ENCODE peak calls at places on chromosomes 4 and X, in four cellular contexts. W is suprapubic skin, D is SK-N-SH, U is brain microvascular endothelial cell. R is an unnamed sample.

GRCh38 chrX:104789784-104790183 is 223.8 kb downstream of the IL1RAPL2 start:
- DNase-seq in W (no peak), D (no peak), U (no peak), R (no peak)

GRCh38 chr4:178970433-178971140 is 1528.3 kb upstream of the AGA start:
- DNase-seq in W (no peak), D (no peak), U (no peak), R (no peak)

GRCh38 chr4:40564815-40565505 is 64.7 kb downstream of the RBM47 start:
- DNase-seq in W (no peak), D (no peak), U (no peak), R (no peak)

GRCh38 chr4:108209489-108209888 is 40.8 kb upstream of the LEF1 start:
- DNase-seq in W (no peak), D (no peak), U (no peak), R (no peak)

GRCh38 chr4:29708473-29708872 is 1011.7 kb upstream of the PCDH7 start:
- DNase-seq in W (no peak), D (no peak), U (no peak), R (no peak)

GRCh38 chrX:108426262-108426661 is 12.0 kb downstream of the COL4A6 start:
- DNase-seq in W (no peak), D (no peak), U (no peak), R (no peak)

GRCh38 chrX:67961516-67961915 is 417.7 kb downstream of the AR start:
- DNase-seq in W (no peak), D (no peak), U (no peak), R (no peak)

GRCh38 chrX:108177321-108177990 is 85.9 kb downstream of the ATG4A start:
- DNase-seq in W (no peak), D (no peak), U (peak), R (no peak)

GRCh38 chr4:177302371-177303100 is 7.1 kb upstream of the NEIL3 start:
- DNase-seq in W (no peak), D (no peak), U (no peak), R (no peak)

GRCh38 chr4:15744016-15744415 is 34.1 kb upstream of the CD38 start:
- DNase-seq in W (no peak), D (no peak), U (no peak), R (no peak)

GRCh38 chrX:42714981-42715688 is 62.8 kb downstream of the PPP1R2C start:
- DNase-seq in W (no peak), D (peak), U (no peak), R (peak)

GRCh38 chrX:57918750-57919436 is 8.6 kb upstream of the ZXDA start:
- DNase-seq in W (no peak), D (peak), U (no peak), R (no peak)

GRCh38 chrX:17075004-17075403 is 128.5 kb downstream of the REPS2 start:
- DNase-seq in W (no peak), D (no peak), U (no peak), R (no peak)

GRCh38 chr4:20253272-20253798 is 1.6 kb downstream of the SLIT2 start:
- DNase-seq in W (no peak), D (no peak), U (no peak), R (peak)

GRCh38 chrX:140034916-140035315 is 69.6 kb upstream of the CXorf66 start:
- DNase-seq in W (no peak), D (peak), U (no peak), R (no peak)

GRCh38 chrX:54358424-54359211 is 772 bp upstream of the WNK3 start:
- DNase-seq in W (peak), D (peak), U (peak), R (peak)

GRCh38 chr4:3223986-3224748 is 24.8 kb upstream of the MSANTD1 start:
- DNase-seq in W (peak), D (no peak), U (no peak), R (no peak)

GRCh38 chr4:34932591-34932990 is 1311.7 kb downstream of the ARAP2 start:
- DNase-seq in W (no peak), D (no peak), U (no peak), R (no peak)

GRCh38 chr4:127212701-127213100 is 420.1 kb upstream of the INTU start:
- DNase-seq in W (no peak), D (no peak), U (no peak), R (no peak)

GRCh38 chr4:127211377-127212268 is 421.1 kb upstream of the INTU start:
- DNase-seq in W (no peak), D (no peak), U (no peak), R (no peak)

GRCh38 chr4:127210877-127211276 is 421.9 kb upstream of the INTU start:
- DNase-seq in W (no peak), D (no peak), U (no peak), R (no peak)

GRCh38 chr4:127214001-127214400 is 418.8 kb upstream of the INTU start:
- DNase-seq in W (no peak), D (no peak), U (no peak), R (no peak)

GRCh38 chr4:127212269-127212580 is 420.5 kb upstream of the INTU start:
- DNase-seq in W (no peak), D (no peak), U (no peak), R (no peak)
- H3K27ac ChIP-seq in W (peak), D (peak), U (no peak), R (no peak)

GRCh38 chr4:121155893-121156292 is 8.2 kb downstream of the TNIP3 start:
- DNase-seq in W (no peak), D (peak), U (peak), R (no peak)

GRCh38 chr4:121154103-121154515 is 10.0 kb downstream of the TNIP3 start:
- DNase-seq in W (no peak), D (no peak), U (no peak), R (no peak)

GRCh38 chr4:121156822-121157769 is 7.0 kb downstream of the TNIP3 start:
- DNase-seq in W (no peak), D (peak), U (no peak), R (peak)
- H3K4me3 ChIP-seq in W (peak), D (peak), U (peak), R (peak)

GRCh38 chrX:125090046-125090445 is 229.6 kb upstream of the TEX13C start:
- DNase-seq in W (no peak), D (no peak), U (no peak), R (no peak)
- H3K27ac ChIP-seq in W (no peak), D (no peak), U (no peak), R (no peak)

GRCh38 chr4:48271626-48272025 is 2.0 kb upstream of the TEC start:
- DNase-seq in W (no peak), D (no peak), U (no peak), R (no peak)

GRCh38 chr4:48269861-48270515 is 350 bp upstream of the TEC start:
- DNase-seq in W (peak), D (peak), U (peak), R (peak)

GRCh38 chr4:48270516-48270897 is 869 bp upstream of the TEC start:
- DNase-seq in W (no peak), D (no peak), U (no peak), R (no peak)

GRCh38 chr4:48268956-48269860 is at the start of gene TEC:
- DNase-seq in W (peak), D (peak), U (no peak), R (peak)

DNA sequence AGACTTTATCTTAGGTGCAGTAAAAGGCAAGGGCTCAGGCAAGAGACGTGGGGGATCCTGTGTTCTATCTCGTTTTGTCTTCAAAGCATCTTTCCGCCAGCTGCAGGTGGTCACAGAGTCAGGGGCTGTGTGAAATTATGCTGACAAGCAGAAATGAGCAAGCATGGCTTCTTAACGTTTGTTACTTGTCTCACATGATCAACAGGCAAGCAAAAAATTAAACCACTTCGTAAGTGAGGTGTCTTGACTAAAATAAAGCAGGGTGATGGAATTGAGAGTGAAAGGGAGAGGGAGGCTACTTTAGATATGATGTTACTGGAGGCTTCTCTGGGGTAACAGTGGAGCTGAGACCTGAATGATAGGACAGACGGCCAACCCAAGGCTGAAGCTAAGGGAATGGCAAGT is 1.4 kb upstream of the TEC start:
- DNase-seq in W (no peak), D (no peak), U (no peak), R (no peak)
- H3K4me3 ChIP-seq in W (no peak), D (no peak), U (no peak), R (no peak)

GRCh38 chr4:151192556-151193235 is 84.3 kb upstream of the PRSS48 start:
- DNase-seq in W (no peak), D (no peak), U (no peak), R (no peak)

GRCh38 chr4:151197258-151197657 is 79.7 kb upstream of the PRSS48 start:
- DNase-seq in W (no peak), D (no peak), U (no peak), R (no peak)

GRCh38 chr4:151198748-151199147 is 78.2 kb upstream of the PRSS48 start:
- DNase-seq in W (no peak), D (no peak), U (no peak), R (no peak)

GRCh38 chr4:151193414-151193813 is 83.5 kb upstream of the PRSS48 start:
- DNase-seq in W (no peak), D (no peak), U (no peak), R (no peak)

GRCh38 chr4:151195801-151196200 is 81.2 kb upstream of the PRSS48 start:
- DNase-seq in W (no peak), D (no peak), U (peak), R (no peak)
- H3K27ac ChIP-seq in W (peak), D (peak), U (peak), R (no peak)

DNA sequence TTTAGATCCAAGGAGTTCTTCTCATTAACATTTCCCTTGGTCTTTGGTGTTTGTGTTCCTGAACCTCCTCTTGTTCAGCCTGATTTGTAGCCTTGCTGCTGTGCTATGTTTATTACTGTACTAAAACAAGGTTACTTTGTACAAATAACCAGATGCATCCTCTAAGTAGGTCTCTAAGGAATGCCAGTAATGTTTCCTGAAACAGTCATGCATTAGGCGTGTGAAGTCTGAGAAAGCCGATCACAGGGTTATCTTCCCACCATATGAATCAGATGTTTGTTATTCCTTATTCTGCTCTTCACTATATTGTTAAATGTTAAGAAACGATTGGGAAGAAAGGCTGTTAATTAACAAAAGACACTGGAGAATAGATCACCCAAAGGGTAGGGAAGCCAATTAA is 66.9 kb downstream of the GALNTL6 start:
- DNase-seq in W (no peak), D (no peak), U (peak), R (no peak)
- H3K4me3 ChIP-seq in W (no peak), D (no peak), U (no peak), R (no peak)

GRCh38 chr4:103011378-103012025 is 8.0 kb downstream of the SLC9B1 start:
- DNase-seq in W (no peak), D (no peak), U (no peak), R (no peak)
- H3K27ac ChIP-seq in W (no peak), D (no peak), U (no peak), R (no peak)

DNA sequence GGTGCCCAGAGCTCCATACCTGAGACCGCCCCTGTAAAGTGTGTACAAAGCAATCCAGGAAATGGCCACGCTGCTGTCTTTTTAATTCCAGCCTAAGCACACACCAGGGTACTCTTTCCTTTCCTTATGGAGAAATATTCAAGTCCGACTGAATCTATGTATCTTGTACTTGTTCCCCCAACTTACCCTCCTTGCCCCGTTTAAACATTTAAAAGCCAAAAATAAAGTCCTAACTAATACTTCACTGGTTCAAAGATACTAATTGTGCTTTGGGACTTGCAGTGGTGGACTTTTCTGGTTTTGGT is 731 bp upstream of the AMMECR1 start:
- DNase-seq in W (no peak), D (no peak), U (no peak), R (no peak)
- H3K4me3 ChIP-seq in W (peak), D (peak), U (peak), R (peak)

DNA sequence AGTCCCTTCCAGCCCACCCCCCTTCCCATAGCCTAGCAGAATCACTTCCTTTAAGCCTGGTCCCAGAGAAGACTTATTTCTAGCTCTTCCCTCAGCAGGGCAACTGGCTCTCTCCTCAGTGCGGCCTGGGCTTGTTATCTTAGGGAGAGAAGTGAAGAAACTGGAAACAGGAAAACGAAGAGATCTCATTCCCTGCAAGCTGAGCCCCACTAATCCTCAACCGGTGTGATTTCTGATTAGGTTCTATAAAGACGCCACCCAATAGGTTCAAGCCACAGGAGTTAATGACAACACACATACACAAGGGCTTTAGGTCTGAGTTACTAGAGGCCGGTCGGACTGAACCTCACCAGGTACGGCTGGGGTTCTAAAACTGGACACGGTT is 3.2 kb downstream of the GSX2 start:
- DNase-seq in W (no peak), D (no peak), U (no peak), R (no peak)
- H3K27ac ChIP-seq in W (no peak), D (no peak), U (no peak), R (no peak)

GRCh38 chr4:86959588-86960500 is 25.0 kb downstream of the AFF1 start:
- DNase-seq in W (no peak), D (no peak), U (no peak), R (no peak)
- H3K4me3 ChIP-seq in W (no peak), D (no peak), U (no peak), R (no peak)